ENCODE peak calls at places on chromosomes 11 and 22, in nine cellular contexts. One of them, this sample, is unnamed.

GRCh38 chr11:19241260-19242183 is 777 bp upstream of the E2F8 start:
- DNase-seq in ELR: peak; percentile 47
- DNase-seq in astrocyte of the cerebellum: no peak
- DNase-seq in head of caudate nucleus: no peak
- DNase-seq in NCI-H1417: no peak
- DNase-seq in AG09319: no peak
- DNase-seq in iPS DF 19.7: no peak
- DNase-seq in hepatocyte: peak; percentile 41
- DNase-seq in activated T-cell treated with anti-CD3 and anti-CD28 coated beads, Interleukin-2, amount 50 U/mL, for 4 hours: no peak
- DNase-seq in this sample: no peak

GRCh38 chr22:26377170-26377825 is 51.8 kb upstream of the ASPHD2 start:
- DNase-seq in iPS DF 19.7: no peak
- DNase-seq in hepatocyte: no peak
- DNase-seq in NCI-H1417: no peak
- DNase-seq in head of caudate nucleus: peak; percentile 67
- DNase-seq in ELR: no peak
- DNase-seq in AG09319: no peak
- DNase-seq in astrocyte of the cerebellum: no peak
- DNase-seq in activated T-cell treated with anti-CD3 and anti-CD28 coated beads, Interleukin-2, amount 50 U/mL, for 4 hours: no peak
- DNase-seq in this sample: no peak

GRCh38 chr11:61691378-61692156 is 11.4 kb downstream of the DAGLA start:
- DNase-seq in head of caudate nucleus: no peak
- DNase-seq in AG09319: no peak
- DNase-seq in hepatocyte: no peak
- DNase-seq in iPS DF 19.7: no peak
- DNase-seq in ELR: no peak
- DNase-seq in NCI-H1417: peak; percentile 89
- DNase-seq in astrocyte of the cerebellum: no peak
- DNase-seq in activated T-cell treated with anti-CD3 and anti-CD28 coated beads, Interleukin-2, amount 50 U/mL, for 4 hours: no peak
- DNase-seq in this sample: no peak

GRCh38 chr11:1049431-1049891 is 12.9 kb upstream of the MUC6 start:
- DNase-seq in activated T-cell treated with anti-CD3 and anti-CD28 coated beads, Interleukin-2, amount 50 U/mL, for 4 hours: no peak
- DNase-seq in iPS DF 19.7: no peak
- DNase-seq in hepatocyte: no peak
- DNase-seq in NCI-H1417: peak; percentile 36
- DNase-seq in ELR: no peak
- DNase-seq in astrocyte of the cerebellum: no peak
- DNase-seq in AG09319: no peak
- DNase-seq in head of caudate nucleus: no peak
- DNase-seq in this sample: no peak

GRCh38 chr11:65445604-65446445 is 23.2 kb downstream of the NEAT1 start:
- DNase-seq in ELR: peak; percentile 24
- DNase-seq in AG09319: no peak
- DNase-seq in activated T-cell treated with anti-CD3 and anti-CD28 coated beads, Interleukin-2, amount 50 U/mL, for 4 hours: no peak
- DNase-seq in astrocyte of the cerebellum: no peak
- DNase-seq in NCI-H1417: no peak
- DNase-seq in head of caudate nucleus: no peak
- DNase-seq in hepatocyte: no peak
- DNase-seq in iPS DF 19.7: no peak
- DNase-seq in this sample: no peak

GRCh38 chr22:17808688-17809403 is 34.6 kb upstream of the BID start:
- DNase-seq in ELR: no peak
- DNase-seq in AG09319: no peak
- DNase-seq in NCI-H1417: peak; percentile 77
- DNase-seq in head of caudate nucleus: no peak
- DNase-seq in activated T-cell treated with anti-CD3 and anti-CD28 coated beads, Interleukin-2, amount 50 U/mL, for 4 hours: no peak
- DNase-seq in astrocyte of the cerebellum: no peak
- DNase-seq in iPS DF 19.7: no peak
- DNase-seq in hepatocyte: peak; percentile 34
- DNase-seq in this sample: no peak

GRCh38 chr11:115585361-115586024 is 81.3 kb upstream of the CADM1 start:
- DNase-seq in hepatocyte: no peak
- DNase-seq in NCI-H1417: no peak
- DNase-seq in head of caudate nucleus: no peak
- DNase-seq in ELR: no peak
- DNase-seq in astrocyte of the cerebellum: no peak
- DNase-seq in activated T-cell treated with anti-CD3 and anti-CD28 coated beads, Interleukin-2, amount 50 U/mL, for 4 hours: no peak
- DNase-seq in AG09319: no peak
- DNase-seq in iPS DF 19.7: no peak
- DNase-seq in this sample: no peak

GRCh38 chr11:82270870-82271269 is 462.8 kb downstream of the FAM181B start:
- DNase-seq in hepatocyte: no peak
- DNase-seq in ELR: no peak
- DNase-seq in activated T-cell treated with anti-CD3 and anti-CD28 coated beads, Interleukin-2, amount 50 U/mL, for 4 hours: no peak
- DNase-seq in AG09319: no peak
- DNase-seq in astrocyte of the cerebellum: no peak
- DNase-seq in NCI-H1417: no peak
- DNase-seq in head of caudate nucleus: no peak
- DNase-seq in iPS DF 19.7: no peak
- DNase-seq in this sample: peak; percentile 23

GRCh38 chr11:1292644-1293618 is 16.5 kb downstream of the TOLLIP start:
- DNase-seq in AG09319: no peak
- DNase-seq in hepatocyte: no peak
- DNase-seq in activated T-cell treated with anti-CD3 and anti-CD28 coated beads, Interleukin-2, amount 50 U/mL, for 4 hours: no peak
- DNase-seq in iPS DF 19.7: no peak
- DNase-seq in NCI-H1417: no peak
- DNase-seq in head of caudate nucleus: no peak
- DNase-seq in ELR: no peak
- DNase-seq in astrocyte of the cerebellum: no peak
- DNase-seq in this sample: no peak

GRCh38 chr11:116596346-116597260 is 176.2 kb downstream of the BUD13 start:
- DNase-seq in iPS DF 19.7: no peak
- DNase-seq in ELR: no peak
- DNase-seq in AG09319: no peak
- DNase-seq in hepatocyte: no peak
- DNase-seq in NCI-H1417: peak; percentile 50
- DNase-seq in activated T-cell treated with anti-CD3 and anti-CD28 coated beads, Interleukin-2, amount 50 U/mL, for 4 hours: no peak
- DNase-seq in head of caudate nucleus: no peak
- DNase-seq in astrocyte of the cerebellum: no peak
- DNase-seq in this sample: no peak

GRCh38 chr11:554824-555499 is 5.6 kb downstream of the LMNTD2 start:
- DNase-seq in iPS DF 19.7: no peak
- DNase-seq in activated T-cell treated with anti-CD3 and anti-CD28 coated beads, Interleukin-2, amount 50 U/mL, for 4 hours: peak; percentile 80
- DNase-seq in hepatocyte: peak; percentile 87
- DNase-seq in AG09319: no peak
- DNase-seq in ELR: peak; percentile 68
- DNase-seq in head of caudate nucleus: peak; percentile 44
- DNase-seq in astrocyte of the cerebellum: no peak
- DNase-seq in NCI-H1417: peak; percentile 91
- DNase-seq in this sample: peak; percentile 61

GRCh38 chr11:65558785-65559509 is 788 bp upstream of the LTBP3 start:
- DNase-seq in head of caudate nucleus: peak; percentile 82
- DNase-seq in ELR: no peak
- DNase-seq in activated T-cell treated with anti-CD3 and anti-CD28 coated beads, Interleukin-2, amount 50 U/mL, for 4 hours: no peak
- DNase-seq in hepatocyte: peak; percentile 72
- DNase-seq in astrocyte of the cerebellum: no peak
- DNase-seq in AG09319: no peak
- DNase-seq in iPS DF 19.7: no peak
- DNase-seq in NCI-H1417: peak; percentile 51
- DNase-seq in this sample: no peak

This sample was measured in NT2/D1.